ENCODE peak calls at places on chromosomes 12 and 14, in nine cellular contexts. N is transverse colon, M is GM23338, C is spleen, V is HepG2, H is GM12878, K is sigmoid colon, B is K562, O is prostate gland. U is an unnamed sample. For H3K27me3, the result is how much of the 10 kb centered on the place peaks cover.

GRCh38 chr14:74816124-74816523 is 53.0 kb downstream of the YLPM1 start:
- DNase-seq in K (no peak), V (no peak), B (no peak), H (no peak), M (no peak), C (no peak), N (no peak), O (no peak), U (no peak)

GRCh38 chr14:76917158-76917596 is 91.0 kb downstream of the LRRC74A start:
- DNase-seq in H (no peak), V (peak), B (peak), M (peak), N (peak), K (peak), C (no peak), O (peak), U (no peak)

GRCh38 chr14:53710615-53711014 is 246.0 kb downstream of the BMP4 start:
- DNase-seq in N (no peak), C (no peak), B (no peak), H (no peak), V (no peak), M (no peak), K (no peak), O (no peak), U (no peak)

GRCh38 chr14:91398707-91399106 is 18.9 kb downstream of the CCDC88C start:
- DNase-seq in B (no peak), V (no peak), O (no peak), M (no peak), C (peak), N (no peak), H (no peak), K (no peak), U (no peak)

GRCh38 chr12:71636704-71637115 is 26.9 kb downstream of the ZFC3H1 start:
- DNase-seq in O (peak), M (peak), H (peak), K (no peak), C (no peak), N (no peak), V (peak), B (peak), U (no peak)

GRCh38 chr12:48767047-48767446 is 21.8 kb downstream of the ADCY6 start:
- DNase-seq in N (no peak), K (no peak), H (no peak), C (peak), B (no peak), M (no peak), V (no peak), O (no peak), U (no peak)

GRCh38 chr14:61188196-61188595 is 92.9 kb downstream of the TMEM30B start:
- DNase-seq in K (peak), B (no peak), H (no peak), M (peak), V (no peak), C (no peak), N (no peak), O (peak), U (peak)

GRCh38 chr12:125773033-125773432 is 707.8 kb downstream of the AACS start:
- DNase-seq in O (no peak), M (peak), N (no peak), V (peak), H (no peak), K (peak), B (peak), C (no peak), U (peak)

GRCh38 chr14:24693941-24694507 is 60.0 kb upstream of the GZMB start:
- DNase-seq in H (no peak), N (no peak), M (no peak), C (no peak), K (no peak), O (no peak), B (no peak), V (no peak), U (no peak)

GRCh38 chr12:113933201-113933786 is 32.8 kb downstream of the RBM19 start:
- DNase-seq in C (no peak), N (no peak), M (peak), B (peak), V (no peak), H (no peak), O (no peak), K (no peak), U (no peak)

GRCh38 chr14:93939304-93940229 is 12.4 kb downstream of the FAM181A start:
- DNase-seq in B (peak), K (peak), N (peak), O (peak), V (no peak), H (peak), M (peak), C (peak), U (peak)

GRCh38 chr14:52315355-52315718 is 1.2 kb downstream of the PTGER2 start:
- DNase-seq in M (peak), H (no peak), V (no peak), O (no peak), C (no peak), K (no peak), B (no peak), N (no peak), U (no peak)

GRCh38 chr12:92360543-92360942 is 214.9 kb upstream of the BTG1 start:
- DNase-seq in N (no peak), H (no peak), M (no peak), O (no peak), B (no peak), K (no peak), V (no peak), C (no peak), U (no peak)

GRCh38 chr14:70916300-70916699 is 9.0 kb downstream of the PCNX1 start:
- DNase-seq in V (no peak), K (no peak), H (no peak), O (no peak), C (no peak), M (no peak), B (no peak), N (no peak), U (no peak)

GRCh38 chr14:65704850-65705249 is 292.3 kb downstream of the FUT8 start:
- DNase-seq in H (no peak), V (no peak), B (no peak), C (no peak), O (no peak), K (no peak), M (no peak), N (no peak), U (no peak)

GRCh38 chr12:92096346-92097136 is 49.1 kb downstream of the BTG1 start:
- DNase-seq in O (no peak), B (no peak), K (no peak), N (no peak), V (no peak), H (no peak), M (no peak), C (no peak), U (no peak)

GRCh38 chr12:40921563-40922163 is 229.4 kb downstream of the CNTN1 start:
- DNase-seq in O (no peak), H (no peak), K (no peak), N (no peak), B (peak), M (peak), C (no peak), V (peak), U (no peak)

GRCh38 chr12:110135012-110135411 is 10.9 kb downstream of the IFT81 start:
- DNase-seq in B (no peak), H (no peak), M (no peak), N (no peak), O (no peak), K (no peak), V (no peak), C (no peak), U (no peak)

GRCh38 chr12:80648866-80649265 is 58.6 kb upstream of the MYF6 start:
- DNase-seq in M (no peak), K (no peak), N (no peak), V (no peak), O (no peak), C (no peak), H (no peak), B (no peak), U (no peak)

GRCh38 chr14:91142214-91142668 is 28.4 kb downstream of the DGLUCY start:
- DNase-seq in M (no peak), H (peak), O (no peak), B (no peak), K (no peak), V (no peak), C (peak), N (no peak), U (no peak)

GRCh38 chr14:30389134-30389900 is 169.6 kb upstream of the G2E3 start:
- DNase-seq in H (no peak), C (no peak), V (no peak), O (peak), N (no peak), B (no peak), M (no peak), K (no peak), U (no peak)

GRCh38 chr14:86722612-86723253 is 1192.8 kb downstream of the FLRT2 start:
- DNase-seq in N (no peak), M (no peak), C (no peak), B (no peak), K (no peak), O (no peak), V (peak), H (no peak), U (no peak)

GRCh38 chr12:113276946-113277500 is 55.8 kb downstream of the TPCN1 start:
- DNase-seq in K (peak), H (no peak), B (no peak), O (no peak), M (no peak), V (no peak), C (peak), N (no peak), U (no peak)

GRCh38 chr12:6372403-6373003 is 2.9 kb downstream of the SCNN1A start:
- DNase-seq in H (no peak), B (no peak), N (peak), K (peak), O (peak), C (peak), V (peak), M (peak), U (no peak)

GRCh38 chr14:95679995-95680735 is 6.1 kb upstream of the TCL1B start:
- DNase-seq in N (no peak), H (no peak), M (peak), O (no peak), C (no peak), K (no peak), V (peak), B (no peak), U (peak)

GRCh38 chr12:107845226-107845979 is 70.9 kb downstream of the ASCL4 start:
- DNase-seq in O (no peak), N (no peak), B (no peak), K (no peak), M (peak), C (no peak), V (no peak), H (no peak), U (no peak)

GRCh38 chr12:107845980-107846659 is 71.6 kb downstream of the ASCL4 start:
- DNase-seq in B (no peak), C (no peak), K (no peak), O (peak), M (no peak), V (no peak), H (no peak), N (no peak), U (no peak)

GRCh38 chr12:107843351-107844311 is 69.1 kb downstream of the ASCL4 start:
- DNase-seq in V (no peak), M (peak), N (no peak), C (no peak), O (no peak), K (no peak), B (no peak), H (no peak), U (no peak)

GRCh38 chr12:107847430-107847829 is 72.9 kb downstream of the ASCL4 start:
- DNase-seq in H (no peak), B (no peak), N (no peak), M (no peak), C (no peak), K (no peak), V (no peak), O (no peak), U (no peak)

DNA sequence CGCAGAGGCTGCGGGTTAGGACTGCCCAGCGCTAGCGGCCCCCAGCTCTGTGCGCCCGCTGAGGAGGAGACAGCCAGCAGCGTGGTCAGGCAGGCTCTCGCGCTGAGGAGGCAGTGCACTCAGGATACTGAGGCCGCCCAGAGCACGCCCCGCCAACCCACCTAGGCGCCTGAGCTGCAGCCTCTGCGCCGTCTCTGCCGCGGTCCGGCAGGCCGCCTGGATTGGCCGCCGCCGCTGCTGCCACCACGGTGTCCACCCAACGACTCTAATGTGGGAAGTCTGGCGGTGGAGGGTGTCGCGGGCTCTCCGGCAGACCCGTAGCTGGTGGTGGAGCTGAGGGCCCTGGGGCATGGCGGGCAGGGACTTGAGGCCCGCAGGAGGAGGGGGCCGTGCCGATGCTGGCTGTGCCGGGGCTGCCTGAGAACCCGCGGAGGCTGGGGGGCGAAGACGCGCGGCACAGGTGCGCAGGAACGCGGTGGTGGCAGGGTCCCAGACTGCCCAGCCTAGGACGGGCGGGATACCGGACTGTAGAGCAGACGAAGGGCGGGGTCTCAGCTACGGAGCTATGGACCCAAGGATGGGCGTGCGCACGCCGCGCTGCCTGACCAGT is 69.9 kb downstream of the ASCL4 start:
- DNase-seq in H (no peak), C (no peak), O (no peak), B (no peak), V (no peak), M (peak), N (no peak), K (no peak), U (no peak)
- H3K27me3 ChIP-seq in H (under half), C (under half), O (under half), B (under half), V (under half), M (half or more), N (half or more), K (under half), U (under half)

GRCh38 chr12:58592817-58593216 is 327.5 kb downstream of the LRIG3 start:
- DNase-seq in K (no peak), N (no peak), V (no peak), B (no peak), M (no peak), C (no peak), H (no peak), O (peak), U (no peak)
- TF ChIP-seq POLR2AphosphoS5 in K (peak), N (peak), V (no peak), B (no peak), M (no peak), C (no peak), H (no peak), O (peak), U (no peak)

GRCh38 chr12:54588892-54589291 is 433 bp upstream of the PPP1R1A start:
- DNase-seq in V (no peak), O (no peak), B (no peak), N (no peak), M (no peak), C (no peak), H (no peak), K (no peak), U (no peak)

GRCh38 chr12:54586620-54587019 is 1.8 kb downstream of the PPP1R1A start:
- DNase-seq in C (no peak), B (no peak), H (no peak), O (no peak), M (no peak), V (no peak), K (no peak), N (no peak), U (no peak)

GRCh38 chr12:54589964-54590363 is 1.5 kb upstream of the PPP1R1A start:
- DNase-seq in N (no peak), C (no peak), O (no peak), V (no peak), K (no peak), M (no peak), B (no peak), H (no peak), U (no peak)

GRCh38 chr12:54587315-54587821 is 1.1 kb downstream of the PPP1R1A start:
- DNase-seq in C (no peak), O (no peak), V (peak), M (no peak), K (peak), N (no peak), H (no peak), B (no peak), U (no peak)

DNA sequence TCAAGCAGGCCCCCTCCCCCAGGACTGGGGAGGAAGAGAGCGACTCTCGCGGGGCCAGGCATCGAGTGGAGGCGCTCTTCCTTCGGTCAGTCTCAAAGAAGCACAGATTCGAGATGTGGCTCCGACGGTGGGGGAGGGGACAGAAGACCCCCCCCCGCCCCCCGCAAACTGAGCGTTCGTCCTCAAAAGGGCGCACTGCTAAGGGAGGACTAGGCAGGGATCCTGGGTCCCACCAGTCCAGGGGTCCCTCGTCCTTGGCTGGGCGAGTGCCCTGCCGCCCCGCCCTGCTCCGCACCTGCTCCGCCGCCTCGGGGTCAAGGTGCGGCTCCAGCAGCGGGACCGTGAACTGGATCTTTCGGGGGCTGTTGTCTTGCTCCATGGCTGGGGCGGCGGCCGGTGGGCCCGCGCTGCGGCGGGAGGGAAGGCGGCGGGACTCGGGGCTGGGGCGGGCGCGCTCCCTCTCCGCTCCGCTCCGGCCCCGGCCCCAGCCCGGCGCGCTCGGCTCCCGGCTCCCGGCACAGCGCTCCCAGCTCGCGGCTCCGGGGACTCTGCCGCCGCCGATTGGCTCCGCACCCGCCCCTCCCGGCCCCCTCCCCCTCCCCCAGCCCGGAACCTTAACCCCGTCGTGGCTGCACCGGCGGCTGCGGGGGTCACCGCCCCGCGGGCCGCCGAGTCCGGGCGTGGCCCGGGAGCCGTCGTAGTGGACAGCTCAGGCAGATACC is at the start of gene PPP1R1A:
- DNase-seq in K (no peak), O (no peak), C (no peak), V (no peak), M (peak), H (no peak), N (peak), B (peak), U (no peak)
- H3K27me3 ChIP-seq in K (under half), O (under half), C (under half), V (half or more), M (half or more), H (under half), N (under half), B (under half), U (under half)

DNA sequence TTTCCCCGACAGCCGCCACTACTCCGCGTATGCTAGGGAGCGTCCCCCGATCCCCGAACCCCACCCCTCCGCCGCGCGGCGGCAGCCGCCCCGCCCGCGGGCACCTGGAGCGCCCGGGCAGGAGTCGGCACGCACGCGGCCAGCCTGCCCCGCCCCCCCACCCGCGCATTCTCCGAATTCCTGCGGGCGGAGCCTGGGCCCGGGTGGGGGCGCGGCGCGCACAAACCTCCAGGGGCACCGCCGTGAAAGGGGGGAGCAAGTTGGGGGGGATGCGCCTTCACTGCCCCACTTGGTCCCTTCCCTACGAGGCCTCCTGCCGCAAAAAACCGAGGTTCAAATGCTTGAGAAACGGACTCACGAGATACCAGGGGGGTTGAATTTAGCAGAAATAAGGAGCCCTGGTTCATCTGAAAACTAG is 1.7 kb downstream of the AJUBA start:
- DNase-seq in O (peak), C (no peak), N (peak), M (peak), V (peak), K (no peak), H (no peak), B (no peak), U (peak)
- TF ChIP-seq POLR2AphosphoS5 in O (no peak), C (no peak), N (no peak), M (no peak), V (peak), K (no peak), H (no peak), B (no peak), U (no peak)

GRCh38 chr14:104115691-104116543 is 22.5 kb upstream of the KIF26A start:
- DNase-seq in M (no peak), K (no peak), B (no peak), N (peak), H (no peak), O (peak), C (peak), V (no peak), U (peak)
- H3K27me3 ChIP-seq in M (under half), K (under half), B (under half), N (under half), H (under half), O (under half), C (under half), V (under half), U (under half)

DNA sequence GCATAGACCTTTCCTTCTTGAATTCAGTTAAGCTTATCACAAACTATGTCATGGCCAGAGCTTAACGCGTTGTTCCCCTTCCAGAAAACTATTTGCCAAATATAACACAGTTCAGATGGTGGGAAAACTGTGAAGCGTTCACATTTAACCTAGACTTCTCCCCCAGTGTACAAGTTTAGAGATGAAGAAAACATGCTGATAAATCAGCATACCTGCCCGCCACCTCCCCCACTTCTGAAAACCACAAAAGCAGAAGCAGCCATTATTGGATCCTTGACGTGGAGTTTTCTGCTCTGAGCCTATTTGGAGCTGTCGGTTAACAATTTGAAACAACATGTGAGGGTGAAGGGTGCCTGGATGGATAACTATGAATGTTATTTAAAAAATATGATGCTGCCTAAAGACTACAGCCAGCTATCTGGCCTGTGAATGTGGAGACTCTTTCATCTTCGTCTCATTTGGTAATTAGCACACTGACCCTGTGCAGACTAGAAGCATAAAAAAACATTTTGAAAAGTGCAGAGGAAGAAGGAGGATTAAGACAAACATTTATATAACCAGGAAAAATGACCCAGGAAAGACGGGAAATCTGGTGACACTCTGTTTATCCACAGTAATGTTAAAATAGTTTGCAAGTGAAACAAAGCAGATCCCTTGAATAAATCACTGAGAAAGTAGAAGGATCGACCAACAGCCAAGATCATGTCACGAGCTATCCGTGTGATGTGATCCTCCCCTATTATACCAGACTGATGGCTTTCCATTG is 408.2 kb downstream of the AEBP2 start:
- DNase-seq in O (no peak), K (no peak), V (no peak), N (no peak), B (no peak), C (no peak), M (no peak), H (no peak), U (no peak)
- TF ChIP-seq POLR2AphosphoS5 in O (no peak), K (peak), V (no peak), N (peak), B (no peak), C (no peak), M (no peak), H (no peak), U (no peak)

U was measured in upper lobe of left lung.